ENCODE peak calls at places on chromosomes 13 and 19, in five cellular contexts. R is stomach; W is suprapubic skin; Y is SK-N-SH; K is naive thymus-derived CD4-positive, alpha-beta T cell. S is an unnamed sample. For H3K36me3 and H3K27me3, the result is how much of the 10 kb centered on the place peaks cover.

GRCh38 chr19:21751379-21751778 is 16.0 kb downstream of the ZNF100 start:
- DNase-seq in R (no peak), W (no peak), Y (no peak), K (no peak), S (no peak)

GRCh38 chr19:24054044-24054935 is 32.7 kb upstream of the ZNF254 start:
- DNase-seq in R (no peak), W (peak), Y (no peak), K (no peak), S (no peak)

GRCh38 chr19:3638208-3639193 is 11.9 kb upstream of the CACTIN start:
- DNase-seq in R (no peak), W (no peak), Y (no peak), K (no peak), S (no peak)

GRCh38 chr19:36115453-36116343 is at the start of gene TBCB:
- DNase-seq in R (peak), W (peak), Y (peak), K (no peak), S (peak)

GRCh38 chr19:49147923-49148682 is 7.1 kb downstream of the HRC start:
- DNase-seq in R (no peak), W (no peak), Y (no peak), K (no peak), S (no peak)

GRCh38 chr19:2309734-2310362 is 1.9 kb upstream of the LINGO3 start:
- DNase-seq in R (no peak), W (peak), Y (peak), K (no peak), S (no peak)

GRCh38 chr19:3670796-3671679 is 29.2 kb downstream of the PIP5K1C start:
- DNase-seq in R (peak), W (peak), Y (no peak), K (no peak), S (peak)

GRCh38 chr13:51765142-51765515 is 38.8 kb downstream of the DHRS12 start:
- DNase-seq in R (no peak), W (no peak), Y (no peak), K (no peak), S (no peak)

GRCh38 chr13:50549221-50549942 is 294.1 kb downstream of the DLEU7 start:
- DNase-seq in R (no peak), W (no peak), Y (no peak), K (no peak), S (no peak)

GRCh38 chr19:13260883-13261653 is 110.9 kb downstream of the IER2 start:
- DNase-seq in R (peak), W (no peak), Y (no peak), K (no peak), S (no peak)

GRCh38 chr19:53518061-53518460 is 19.9 kb upstream of the ZNF331 start:
- DNase-seq in R (no peak), W (no peak), Y (no peak), K (no peak), S (no peak)

GRCh38 chr19:15479391-15480345 is at the start of gene PGLYRP2:
- DNase-seq in R (peak), W (no peak), Y (peak), K (no peak), S (no peak)

GRCh38 chr19:12858041-12858928 is 20.0 kb downstream of the MAST1 start:
- DNase-seq in R (no peak), W (no peak), Y (no peak), K (no peak), S (peak)

GRCh38 chr19:15977690-15978089 is 28.9 kb downstream of the OR10H4 start:
- DNase-seq in R (no peak), W (no peak), Y (no peak), K (no peak), S (no peak)

GRCh38 chr19:41325947-41326706 is 16.2 kb downstream of the CCDC97 start:
- DNase-seq in R (no peak), W (no peak), Y (peak), K (peak), S (peak)

GRCh38 chr13:26811636-26812035 is 51.0 kb upstream of the GPR12 start:
- DNase-seq in R (no peak), W (no peak), Y (no peak), K (no peak), S (no peak)

GRCh38 chr19:50285833-50286232 is 43.3 kb downstream of the KCNC3 start:
- DNase-seq in R (no peak), W (no peak), Y (no peak), K (no peak), S (no peak)

GRCh38 chr19:50287331-50287730 is 41.8 kb downstream of the KCNC3 start:
- DNase-seq in R (no peak), W (no peak), Y (no peak), K (no peak), S (no peak)

GRCh38 chr19:50288954-50289353 is 40.2 kb downstream of the KCNC3 start:
- DNase-seq in R (no peak), W (no peak), Y (no peak), K (no peak), S (no peak)

GRCh38 chr19:50290011-50290410 is 39.2 kb downstream of the KCNC3 start:
- DNase-seq in R (no peak), W (no peak), Y (no peak), K (no peak), S (peak)

DNA sequence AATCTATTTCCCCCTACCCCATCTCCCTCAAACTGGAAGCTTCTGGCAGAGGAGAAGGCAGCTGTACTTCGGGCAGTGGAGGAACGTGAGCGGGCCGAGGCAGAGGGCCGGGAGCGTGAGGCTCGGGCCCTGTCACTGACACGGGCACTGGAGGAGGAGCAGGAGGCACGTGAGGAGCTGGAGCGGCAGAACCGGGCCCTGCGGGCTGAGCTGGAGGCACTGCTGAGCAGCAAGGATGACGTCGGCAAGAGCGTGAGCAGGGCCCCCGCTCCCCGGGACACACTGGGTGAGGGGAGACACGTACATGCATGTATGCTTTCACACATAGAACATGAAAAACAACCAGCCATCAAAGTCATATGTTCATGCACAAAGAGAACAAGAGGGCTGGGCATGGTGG is 42.7 kb downstream of the KCNC3 start:
- DNase-seq in R (no peak), W (no peak), Y (no peak), K (no peak), S (no peak)
- H3K4me3 ChIP-seq in R (no peak), W (no peak), Y (no peak), K (no peak), S (no peak)

GRCh38 chr13:109028626-109029025 is 399.2 kb downstream of the MYO16 start:
- DNase-seq in R (no peak), W (no peak), Y (no peak), K (no peak), S (no peak)
- H3K36me3 ChIP-seq in R (under half), W (under half), Y (under half), K (under half), S (under half)

DNA sequence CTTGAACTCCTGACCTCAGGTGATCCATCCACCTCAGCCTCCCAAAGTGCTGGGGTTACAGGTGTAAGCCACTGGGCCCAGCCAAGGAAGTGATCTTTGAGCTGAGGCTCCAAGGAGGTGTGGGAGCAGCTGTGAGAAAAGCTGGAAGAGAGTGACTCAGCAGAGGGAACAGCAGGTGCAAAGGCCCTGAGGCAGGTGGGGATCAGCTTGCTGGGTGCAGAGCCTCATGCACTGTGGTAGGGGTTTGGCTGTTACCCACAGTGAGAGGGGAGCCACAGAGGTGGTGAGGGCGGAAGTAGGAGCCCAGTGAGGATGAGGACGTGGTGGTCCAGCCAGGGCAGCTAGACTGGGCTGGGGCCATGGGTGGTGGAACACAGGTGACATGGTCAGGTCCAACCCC is 6.5 kb downstream of the NPAS1 start:
- DNase-seq in R (no peak), W (no peak), Y (no peak), K (no peak), S (no peak)
- H3K27me3 ChIP-seq in R (under half), W (half or more), Y (under half), K (under half), S (under half)

GRCh38 chr13:46050771-46051170 is 1.8 kb downstream of the ZC3H13 start:
- DNase-seq in R (no peak), W (no peak), Y (no peak), K (no peak), S (no peak)
- H3K4me3 ChIP-seq in R (no peak), W (no peak), Y (peak), K (no peak), S (no peak)

S was measured in H7.